ENCODE peak calls at places on chromosomes 12 and 14, in four cellular contexts. X is fibroblast of lung, J is ovary, N is left ventricle myocardium inferior. I is an unnamed sample. For H3K4me1 and H3K36me3, the result is how much of the 10 kb centered on the place peaks cover.

GRCh38 chr12:68358532-68359485 is 26.6 kb upstream of the MDM1 start:
- DNase-seq in J (peak), N (no peak), X (peak), I (no peak)

GRCh38 chr14:103023881-103024473 is 33.4 kb downstream of the CDC42BPB start:
- DNase-seq in N (peak), X (peak), J (no peak), I (no peak)

GRCh38 chr14:84152452-84152851 is 1377.5 kb upstream of the FLRT2 start:
- DNase-seq in N (no peak), J (no peak), X (no peak), I (no peak)

GRCh38 chr12:95182868-95183415 is 34.3 kb downstream of the FGD6 start:
- DNase-seq in X (no peak), N (no peak), J (no peak), I (no peak)

GRCh38 chr14:67551940-67552339 is 18.9 kb downstream of the PLEKHH1 start:
- DNase-seq in X (no peak), N (no peak), J (no peak), I (no peak)

GRCh38 chr14:65164068-65164824 is 61.9 kb upstream of the MAX start:
- DNase-seq in J (no peak), X (peak), N (no peak), I (no peak)

GRCh38 chr14:23000860-23001259 is 9.1 kb downstream of the C14orf93 start:
- DNase-seq in J (no peak), N (no peak), X (no peak), I (no peak)

GRCh38 chr12:59632408-59632807 is 36.6 kb downstream of the SLC16A7 start:
- DNase-seq in J (no peak), N (no peak), X (peak), I (no peak)

GRCh38 chr14:24179961-24180726 is 8.3 kb downstream of the REC8 start:
- DNase-seq in X (peak), N (no peak), J (no peak), I (no peak)

GRCh38 chr12:116263844-116264243 is 13.6 kb downstream of the MED13L start:
- DNase-seq in X (no peak), J (no peak), N (no peak), I (no peak)
- H3K4me1 ChIP-seq in X (under half), J (under half), N (half or more), I (half or more)

DNA sequence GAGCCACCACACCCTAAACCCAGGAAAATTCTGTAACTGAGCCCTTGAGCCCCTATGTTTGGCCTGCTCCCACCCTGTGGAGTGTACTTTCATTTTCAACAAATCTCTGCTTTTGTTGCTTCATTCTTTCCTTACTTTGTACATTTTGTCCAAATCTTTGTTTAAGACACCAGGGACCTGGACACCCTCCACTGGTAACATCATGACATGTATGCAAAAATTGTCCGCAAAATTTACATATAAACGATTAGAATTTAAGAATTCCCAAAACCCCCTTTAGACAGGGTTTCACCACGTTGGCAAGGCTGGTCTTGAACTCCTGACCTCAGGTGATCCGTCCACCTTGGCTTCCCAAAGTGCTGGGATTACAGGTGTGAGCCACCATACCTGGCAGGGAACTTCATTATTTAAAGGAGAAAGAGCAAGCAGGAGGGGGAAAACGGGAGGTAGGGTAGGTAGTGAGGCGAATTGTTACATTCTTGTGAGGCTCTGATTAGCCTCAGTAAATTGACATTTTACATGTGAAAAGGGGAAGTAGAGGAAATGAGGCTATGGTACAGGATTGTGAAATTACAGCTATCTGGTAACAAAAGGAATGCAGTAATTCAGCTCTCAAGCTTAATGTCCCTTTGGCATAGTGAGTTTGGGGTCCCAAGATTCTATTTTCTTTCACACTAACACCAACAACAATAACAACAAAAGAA is 27.6 kb downstream of the TUBA1A start:
- DNase-seq in X (no peak), N (no peak), J (no peak), I (no peak)
- H3K4me3 ChIP-seq in X (no peak), N (no peak), J (no peak), I (no peak)

GRCh38 chr14:101906645-101907044 is 57.7 kb upstream of the DYNC1H1 start:
- DNase-seq in X (no peak), N (no peak), J (no peak), I (no peak)
- H3K36me3 ChIP-seq in X (under half), N (half or more), J (under half), I (half or more)

GRCh38 chr12:122895290-122895689 is 634 bp downstream of the VPS37B start:
- DNase-seq in J (no peak), X (no peak), N (no peak), I (no peak)

GRCh38 chr12:122893208-122894151 is 2.4 kb downstream of the VPS37B start:
- DNase-seq in N (no peak), J (no peak), X (no peak), I (peak)

GRCh38 chr12:122889658-122890561 is 6.0 kb downstream of the VPS37B start:
- DNase-seq in X (no peak), J (no peak), N (no peak), I (no peak)

GRCh38 chr12:122894173-122895121 is 1.5 kb downstream of the VPS37B start:
- DNase-seq in X (no peak), J (no peak), N (no peak), I (peak)

DNA sequence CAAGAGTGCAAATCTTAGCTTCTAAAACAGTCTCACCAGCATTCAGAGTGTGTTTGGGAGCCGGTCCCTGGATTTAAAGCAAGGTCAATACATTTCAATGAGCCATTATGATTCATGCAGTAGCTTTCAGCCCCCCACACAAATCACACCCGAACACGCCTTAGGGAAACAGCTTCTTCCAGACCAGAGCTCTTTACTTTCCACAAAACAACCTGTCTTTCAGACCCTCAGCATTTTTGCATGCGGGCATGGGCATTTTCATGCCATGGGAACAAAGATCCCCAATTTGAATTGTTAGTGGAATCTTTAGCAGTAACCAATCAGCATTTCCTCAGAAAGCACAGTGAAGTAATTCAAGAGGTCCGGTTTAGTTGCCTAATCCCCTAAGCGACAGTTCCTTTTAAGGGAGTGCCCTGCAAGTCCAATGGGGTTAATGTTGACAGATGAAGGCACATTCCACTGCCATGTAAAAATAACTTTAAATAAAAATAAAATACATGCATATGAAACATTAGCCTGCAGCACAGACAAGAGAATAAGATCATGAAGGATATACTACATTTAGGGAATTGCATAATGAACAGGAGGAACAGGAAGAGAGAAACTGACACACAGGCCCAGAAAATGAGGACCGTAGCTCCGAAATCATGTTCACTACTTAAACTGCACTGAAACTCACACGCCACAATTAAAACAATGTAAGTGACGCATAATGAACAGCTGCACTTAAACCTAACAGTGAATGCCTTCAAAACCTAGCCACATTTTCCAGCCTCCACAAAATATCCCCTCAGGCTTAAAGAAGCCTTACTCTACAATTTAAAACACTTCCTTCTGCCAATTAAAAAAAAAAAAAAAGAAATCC is 4.0 kb downstream of the VPS37B start:
- DNase-seq in J (no peak), X (peak), N (no peak), I (no peak)
- H3K4me1 ChIP-seq in J (under half), X (under half), N (half or more), I (half or more)

DNA sequence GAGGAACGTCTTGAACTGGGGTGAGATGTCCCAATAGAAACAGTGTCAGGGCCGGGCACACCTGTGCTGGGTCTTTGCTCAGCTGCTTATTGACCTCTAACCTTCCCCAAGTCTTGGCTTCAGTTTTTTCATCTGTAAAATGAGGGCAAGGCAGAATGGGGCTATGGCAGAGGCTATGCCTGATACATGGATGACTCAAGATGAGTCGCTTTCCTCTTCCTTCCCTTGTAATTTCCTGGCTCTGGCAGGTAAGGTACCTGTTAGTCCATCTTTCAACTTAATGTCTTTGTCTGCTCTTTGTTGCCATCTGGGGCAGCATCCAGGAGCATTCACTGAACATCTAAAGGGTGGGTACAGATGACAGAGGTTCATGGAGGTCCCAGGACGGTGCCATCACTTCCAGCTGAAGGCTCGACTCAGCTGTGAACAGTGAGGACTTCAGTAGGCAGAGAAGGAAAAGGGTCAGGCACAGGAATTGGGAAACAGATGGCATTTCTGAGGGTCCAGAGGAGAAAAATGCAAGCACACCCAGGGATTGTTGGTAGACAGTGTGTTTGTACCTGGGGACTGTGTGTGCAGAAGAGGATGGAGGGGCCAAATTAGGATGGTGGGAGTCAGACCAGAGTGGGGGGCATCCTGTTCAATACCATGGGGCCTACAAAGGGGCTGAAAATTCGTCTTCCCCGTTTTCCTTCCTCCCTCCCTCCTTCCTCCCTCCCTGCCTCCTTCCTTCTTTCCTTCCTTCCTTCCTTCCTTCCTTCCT is 268.3 kb downstream of the VRK1 start:
- DNase-seq in N (no peak), X (no peak), J (no peak), I (no peak)
- H3K4me3 ChIP-seq in N (no peak), X (no peak), J (no peak), I (no peak)

GRCh38 chr14:20400965-20401593 is 12.2 kb downstream of the TEP1 start:
- DNase-seq in N (no peak), X (no peak), J (no peak), I (no peak)

GRCh38 chr14:20409226-20409625 is 4.1 kb downstream of the TEP1 start:
- DNase-seq in N (no peak), J (no peak), X (no peak), I (no peak)

GRCh38 chr14:20400589-20400964 is 12.7 kb downstream of the TEP1 start:
- DNase-seq in X (no peak), J (no peak), N (no peak), I (no peak)

GRCh38 chr14:20403521-20403920 is 9.8 kb downstream of the TEP1 start:
- DNase-seq in X (no peak), J (no peak), N (no peak), I (no peak)
- H3K36me3 ChIP-seq in X (under half), J (under half), N (half or more), I (half or more)

DNA sequence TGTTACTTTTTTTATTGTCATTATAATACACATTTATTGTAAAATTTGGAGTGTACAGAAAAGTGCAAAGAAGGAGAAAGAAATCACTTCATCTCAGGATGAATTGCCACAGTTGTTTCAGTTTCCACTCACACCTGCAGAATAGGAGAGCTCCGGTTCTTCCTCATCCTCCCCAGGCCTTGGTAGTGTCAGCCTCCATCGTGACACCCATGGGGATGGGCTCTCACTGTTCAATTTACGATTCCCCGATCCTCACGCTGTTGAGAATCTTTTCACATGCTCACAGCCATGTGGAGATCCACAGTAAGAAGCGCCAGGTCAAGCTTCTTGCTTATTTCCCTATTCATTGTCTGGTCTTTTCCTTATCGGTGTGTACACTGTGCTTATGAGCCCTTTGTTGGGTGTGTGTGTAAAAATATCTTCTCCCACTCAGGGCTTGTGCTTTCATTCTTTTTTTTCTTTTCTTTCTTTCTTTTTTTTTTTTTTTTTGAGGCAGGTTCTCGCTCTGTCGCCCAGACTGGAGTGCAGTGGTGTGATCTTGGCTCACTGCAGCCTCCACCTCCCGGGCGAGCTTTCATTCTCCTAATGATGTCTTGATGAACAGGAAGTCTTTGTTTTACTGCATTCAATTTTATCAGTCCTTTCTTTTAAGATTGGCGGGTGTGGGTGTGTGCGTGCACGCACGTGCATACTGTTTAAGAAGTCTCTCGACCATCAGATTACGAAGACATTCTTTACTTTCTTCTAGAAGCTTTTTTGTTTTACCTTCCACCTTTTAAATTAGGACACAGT is 21.5 kb downstream of the RIN3 start:
- DNase-seq in J (no peak), N (no peak), X (no peak), I (no peak)
- H3K4me1 ChIP-seq in J (under half), N (half or more), X (under half), I (half or more)

GRCh38 chr12:16150290-16150689 is 127.2 kb downstream of the SLC15A5 start:
- DNase-seq in X (no peak), J (no peak), N (no peak), I (no peak)
- H3K4me3 ChIP-seq in X (no peak), J (no peak), N (no peak), I (no peak)

DNA sequence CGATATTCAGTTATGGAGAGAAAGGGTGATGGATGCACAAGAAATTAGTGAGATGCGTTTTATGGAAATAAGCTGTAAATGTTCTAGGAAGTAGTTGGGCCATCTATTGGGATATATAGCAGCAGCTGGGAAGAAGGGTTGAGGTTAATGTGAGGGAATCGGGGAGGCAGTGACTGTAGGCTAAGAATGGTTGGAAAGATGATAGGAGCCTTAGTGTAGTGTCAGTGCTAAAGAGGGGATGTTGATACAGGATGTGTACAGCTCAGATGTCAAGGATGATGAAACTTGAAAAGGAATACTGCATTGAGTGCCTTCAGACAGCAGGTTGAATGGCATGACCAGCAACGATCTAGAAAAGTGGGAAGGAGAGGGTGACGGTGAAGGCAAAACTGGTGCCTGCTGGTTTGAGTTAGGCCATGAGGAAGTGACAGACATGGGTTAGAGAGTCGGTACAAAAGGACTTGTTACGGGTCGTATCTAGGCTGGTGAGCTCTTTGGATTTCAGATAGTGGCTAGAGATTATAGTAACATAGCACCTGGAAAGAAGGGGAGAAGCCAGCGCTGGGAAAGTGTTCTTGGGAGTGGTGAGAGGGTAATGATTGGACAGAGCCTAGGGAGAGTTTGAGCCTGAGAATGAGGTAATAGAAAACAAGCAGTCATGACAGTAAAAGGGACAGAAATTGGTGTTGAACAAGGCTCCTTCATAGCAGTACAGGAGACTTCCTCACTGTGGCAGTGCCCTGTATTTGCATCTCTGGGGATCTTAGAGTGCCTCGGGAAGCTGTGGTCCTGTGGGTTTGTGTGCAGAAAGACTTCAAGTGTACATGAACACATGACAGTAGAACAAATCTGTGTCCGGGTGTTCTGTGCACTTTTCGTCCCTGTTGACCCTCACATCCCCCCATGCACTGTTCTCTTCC is 9.6 kb downstream of the MARS1 start:
- DNase-seq in J (no peak), X (no peak), N (no peak), I (no peak)
- H3K36me3 ChIP-seq in J (under half), X (under half), N (half or more), I (half or more)

DNA sequence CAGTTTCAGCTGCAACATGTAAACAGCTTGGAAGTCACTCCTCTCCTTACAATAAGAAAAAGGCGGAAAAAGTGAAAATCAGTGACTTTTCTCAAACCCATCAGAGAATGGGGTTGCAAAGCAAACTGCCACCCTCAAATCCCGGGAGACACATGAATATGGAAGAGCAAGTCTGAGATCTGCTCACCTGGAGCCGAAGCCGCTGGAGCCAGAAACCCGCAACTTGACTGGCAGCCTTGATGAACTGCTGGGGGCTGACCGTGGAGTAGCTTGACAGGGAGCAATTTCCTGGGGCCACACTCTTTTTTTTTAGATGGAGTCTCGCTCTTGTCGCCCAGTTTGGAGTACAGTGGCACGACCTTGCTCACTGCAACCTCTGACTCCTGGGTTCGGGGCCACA is 208.2 kb downstream of the KIF26A start:
- DNase-seq in N (no peak), J (peak), X (no peak), I (no peak)
- H3K4me1 ChIP-seq in N (under half), J (under half), X (under half), I (under half)

I was measured in lower lobe of right lung.